ENCODE peak calls at places on chromosomes 1 and 21, in nine cellular contexts. C is mesothelial cell of epicardium; F is neural crest cell; Y is glutamatergic neuron; D is tibial artery; O is CD8-positive, alpha-beta T cell; X is PC-3; E is pancreas; H is sigmoid colon. A is an unnamed sample.

GRCh38 chr1:87956766-87957165 is 628.1 kb downstream of the LMO4 start:
- DNase-seq in C (no peak), F (no peak), Y (no peak), D (no peak), O (no peak), X (no peak), E (no peak), H (no peak), A (no peak)

GRCh38 chr1:18922319-18922726 is 20.0 kb upstream of the ALDH4A1 start:
- DNase-seq in C (peak), F (no peak), Y (peak), D (peak), O (no peak), X (peak), E (no peak), H (peak), A (no peak)

GRCh38 chr1:77281491-77282186 is at the start of gene AK5:
- DNase-seq in C (peak), F (peak), Y (peak), D (no peak), O (peak), X (peak), E (no peak), H (no peak), A (peak)

GRCh38 chr1:173253046-173253445 is 45.9 kb upstream of the TNFSF4 start:
- DNase-seq in C (no peak), F (no peak), Y (no peak), D (no peak), O (no peak), X (peak), E (no peak), H (no peak), A (no peak)

GRCh38 chr1:21631944-21632887 is 36.9 kb downstream of the RAP1GAP start:
- DNase-seq in C (no peak), F (no peak), Y (no peak), D (no peak), O (no peak), X (no peak), E (no peak), H (no peak), A (no peak)

GRCh38 chr1:223010552-223011229 is 132.4 kb downstream of the TLR5 start:
- DNase-seq in C (no peak), F (no peak), Y (no peak), D (no peak), O (no peak), X (no peak), E (no peak), H (no peak), A (no peak)

GRCh38 chr1:176857632-176858031 is 306.9 kb downstream of the ASTN1 start:
- DNase-seq in C (no peak), F (no peak), Y (no peak), D (no peak), O (no peak), X (peak), E (no peak), H (no peak), A (no peak)

GRCh38 chr1:179702923-179703322 is 40.2 kb upstream of the FAM163A start:
- DNase-seq in C (no peak), F (no peak), Y (no peak), D (no peak), O (no peak), X (no peak), E (no peak), H (no peak), A (no peak)

GRCh38 chr21:40049031-40049958 is 182.1 kb downstream of the PCP4 start:
- DNase-seq in C (no peak), F (no peak), Y (no peak), D (peak), O (no peak), X (no peak), E (no peak), H (peak), A (no peak)

GRCh38 chr1:38872401-38873026 is 634 bp downstream of the MYCBP start:
- DNase-seq in C (no peak), F (no peak), Y (no peak), D (no peak), O (peak), X (peak), E (no peak), H (no peak), A (no peak)

GRCh38 chr1:67850611-67851075 is 17.4 kb upstream of the GNG12 start:
- DNase-seq in C (no peak), F (no peak), Y (no peak), D (peak), O (no peak), X (peak), E (peak), H (peak), A (no peak)

GRCh38 chr1:101153692-101154091 is 83.1 kb upstream of the S1PR1 start:
- DNase-seq in C (no peak), F (no peak), Y (no peak), D (no peak), O (no peak), X (no peak), E (no peak), H (no peak), A (no peak)

GRCh38 chr1:174276087-174276486 is 116.8 kb downstream of the RABGAP1L start:
- DNase-seq in C (no peak), F (no peak), Y (no peak), D (no peak), O (no peak), X (no peak), E (no peak), H (no peak), A (no peak)

GRCh38 chr1:242523968-242524570 is 428 bp downstream of the PLD5 start:
- DNase-seq in C (peak), F (peak), Y (peak), D (peak), O (no peak), X (peak), E (peak), H (no peak), A (peak)

DNA sequence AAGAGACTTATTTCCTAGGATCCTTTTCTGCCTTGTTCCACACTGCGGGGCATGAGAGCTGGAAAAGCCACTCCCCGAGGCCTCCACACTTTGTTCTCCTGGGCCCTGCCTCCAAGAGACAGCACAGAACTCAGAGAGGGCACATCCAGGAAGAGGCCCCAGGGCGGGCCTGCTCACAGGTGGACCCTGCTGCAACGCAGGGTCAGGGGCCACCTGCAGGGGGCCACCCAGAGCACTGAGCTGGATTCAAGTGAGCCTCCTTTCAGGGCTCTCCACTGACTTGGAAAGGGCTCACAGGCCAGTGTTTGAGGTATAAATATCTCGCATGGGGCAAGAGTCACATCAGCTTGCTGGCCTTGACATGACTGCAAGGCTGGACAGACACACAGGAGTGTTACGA is 4.8 kb downstream of the RGS16 start:
- DNase-seq in C (no peak), F (no peak), Y (no peak), D (no peak), O (no peak), X (no peak), E (no peak), H (no peak), A (no peak)
- TF ChIP-seq CTCF in C (peak), F (peak), Y (peak), D (no peak), O (peak), X (peak), E (no peak), H (no peak), A (no peak)

DNA sequence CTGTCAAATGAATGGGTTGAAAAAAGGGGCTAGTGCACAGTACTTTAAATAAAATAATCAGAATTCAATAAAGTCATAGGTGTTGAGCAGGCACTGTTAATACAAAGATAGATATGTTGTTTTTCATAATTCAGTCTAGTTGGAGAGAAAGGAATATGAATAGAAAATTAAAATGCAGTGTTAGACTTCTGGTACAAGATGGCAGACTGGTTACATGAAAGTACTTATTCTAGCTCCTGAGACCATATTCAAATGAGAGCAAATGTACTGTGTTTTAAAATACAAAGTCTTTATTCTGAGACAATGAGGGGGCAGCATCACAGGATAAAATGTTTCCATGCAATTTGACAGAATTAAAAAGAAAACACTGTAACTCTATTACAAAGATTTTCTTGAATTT is 542.1 kb downstream of the COL11A1 start:
- DNase-seq in C (no peak), F (no peak), Y (no peak), D (no peak), O (no peak), X (no peak), E (no peak), H (no peak), A (no peak)
- TF ChIP-seq CTCF in C (no peak), F (no peak), Y (no peak), D (no peak), O (no peak), X (no peak), E (no peak), H (no peak), A (no peak)

DNA sequence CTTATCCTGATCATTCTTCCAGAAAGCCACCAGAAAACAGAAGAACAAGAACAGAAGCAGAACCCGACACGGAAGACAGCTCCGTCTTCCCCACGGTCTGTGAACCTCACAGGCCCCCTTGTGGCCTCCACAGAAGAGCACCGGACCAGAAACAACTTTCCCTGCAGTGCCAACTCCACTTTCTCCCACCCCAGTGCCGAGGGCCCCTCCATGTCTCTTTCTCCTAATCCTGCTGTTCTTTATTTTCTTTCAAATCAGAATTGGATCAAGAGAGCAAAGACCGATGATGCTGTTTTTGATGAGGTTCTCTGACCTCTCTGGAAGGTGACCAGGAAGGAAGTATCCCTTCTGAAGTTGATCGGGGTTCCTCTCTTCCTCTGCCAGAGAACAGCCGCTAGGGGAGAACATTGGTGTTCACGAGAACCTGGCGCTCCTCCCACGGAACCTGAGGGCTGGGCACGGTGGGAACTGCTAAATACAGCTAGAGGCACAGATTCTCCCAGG is 58.9 kb upstream of the CTTNBP2NL start:
- DNase-seq in C (no peak), F (no peak), Y (peak), D (no peak), O (no peak), X (peak), E (peak), H (peak), A (no peak)
- TF ChIP-seq CTCF in C (peak), F (peak), Y (peak), D (peak), O (peak), X (peak), E (peak), H (no peak), A (no peak)

GRCh38 chr1:184973308-184974085 is 811 bp downstream of the NIBAN1 start:
- DNase-seq in C (peak), F (peak), Y (peak), D (peak), O (peak), X (peak), E (no peak), H (peak), A (peak)
- TF ChIP-seq CTCF in C (no peak), F (no peak), Y (no peak), D (no peak), O (no peak), X (no peak), E (no peak), H (no peak), A (no peak)

GRCh38 chr21:31142600-31142999 is 104.3 kb upstream of the KRTAP19-8 start:
- DNase-seq in C (no peak), F (no peak), Y (no peak), D (no peak), O (peak), X (peak), E (no peak), H (no peak), A (no peak)
- TF ChIP-seq CTCF in C (no peak), F (no peak), Y (no peak), D (no peak), O (peak), X (peak), E (no peak), H (no peak), A (no peak)